ENCODE peak calls at places on chromosomes 12 and 14, in four cellular contexts. D is H9, T is mesenchymal stem cell, N is neuronal stem cell. Q is an unnamed sample.

GRCh38 chr12:95336387-95337067 is 118.9 kb downstream of the VEZT start:
- DNase-seq in D (peak), T (peak), N (peak), Q (peak)

GRCh38 chr14:65949711-65950516 is 536.3 kb upstream of the CCDC196 start:
- DNase-seq in D (no peak), T (no peak), N (no peak), Q (peak)

GRCh38 chr14:65846469-65846868 is 433.9 kb downstream of the FUT8 start:
- DNase-seq in D (no peak), T (no peak), N (no peak), Q (no peak)

GRCh38 chr14:92794547-92794941 is 439 bp downstream of the GOLGA5 start:
- DNase-seq in D (no peak), T (peak), N (no peak), Q (peak)

GRCh38 chr12:90174198-90174510 is 465.5 kb upstream of the ATP2B1 start:
- DNase-seq in D (no peak), T (peak), N (no peak), Q (no peak)

GRCh38 chr12:104219908-104220404 is 4.4 kb downstream of the TXNRD1 start:
- DNase-seq in D (no peak), T (peak), N (no peak), Q (peak)

GRCh38 chr14:52251724-52252123 is 15.8 kb upstream of the PTGDR start:
- DNase-seq in D (no peak), T (no peak), N (no peak), Q (no peak)

GRCh38 chr12:100489326-100489725 is 15.7 kb downstream of the NR1H4 start:
- DNase-seq in D (no peak), T (no peak), N (no peak), Q (no peak)

GRCh38 chr14:51236314-51236713 is 3.7 kb upstream of the TMX1 start:
- DNase-seq in D (no peak), T (peak), N (no peak), Q (peak)

GRCh38 chr12:46888568-46888967 is 62.8 kb upstream of the SLC38A4 start:
- DNase-seq in D (no peak), T (no peak), N (no peak), Q (no peak)

GRCh38 chr12:13211191-13211858 is 14.8 kb downstream of the EMP1 start:
- DNase-seq in D (no peak), T (peak), N (no peak), Q (peak)

GRCh38 chr12:13581031-13581430 is 384.5 kb downstream of the EMP1 start:
- DNase-seq in D (no peak), T (no peak), N (no peak), Q (no peak)

GRCh38 chr12:111780166-111780565 is 13.4 kb downstream of the ALDH2 start:
- DNase-seq in D (no peak), T (no peak), N (no peak), Q (no peak)

GRCh38 chr12:116539905-116540482 is 19.2 kb upstream of the MAP1LC3B2 start:
- DNase-seq in D (peak), T (peak), N (peak), Q (peak)

GRCh38 chr12:47095446-47096236 is 15.9 kb upstream of the AMIGO2 start:
- DNase-seq in D (no peak), T (peak), N (no peak), Q (peak)

GRCh38 chr14:75379246-75379929 is 48.4 kb upstream of the JDP2 start:
- DNase-seq in D (no peak), T (no peak), N (no peak), Q (no peak)

GRCh38 chr12:75953312-75953906 is 78.2 kb downstream of the PHLDA1 start:
- DNase-seq in D (no peak), T (peak), N (no peak), Q (peak)

GRCh38 chr12:116474331-116474730 is 84.8 kb upstream of the MAP1LC3B2 start:
- DNase-seq in D (no peak), T (peak), N (no peak), Q (no peak)

GRCh38 chr12:53575502-53576264 is 50.5 kb downstream of the ATF7 start:
- DNase-seq in D (no peak), T (peak), N (no peak), Q (peak)

GRCh38 chr12:94762943-94763342 is 112.6 kb upstream of the TMCC3 start:
- DNase-seq in D (no peak), T (no peak), N (no peak), Q (no peak)

GRCh38 chr14:68527329-68527851 is 265.5 kb downstream of the ZFP36L1 start:
- DNase-seq in D (no peak), T (peak), N (no peak), Q (no peak)

GRCh38 chr14:31435276-31435675 is 14.9 kb upstream of the HEATR5A start:
- DNase-seq in D (no peak), T (no peak), N (no peak), Q (peak)

GRCh38 chr12:23614280-23614679 is 335.2 kb downstream of the SOX5 start:
- DNase-seq in D (no peak), T (peak), N (no peak), Q (no peak)

GRCh38 chr12:47762850-47763440 is 4.3 kb upstream of the RAPGEF3 start:
- DNase-seq in D (no peak), T (no peak), N (no peak), Q (no peak)

GRCh38 chr14:90781344-90781761 is 34.9 kb downstream of the TTC7B start:
- DNase-seq in D (no peak), T (peak), N (no peak), Q (peak)

GRCh38 chr12:110199360-110200123 is 75.4 kb downstream of the IFT81 start:
- DNase-seq in D (peak), T (peak), N (no peak), Q (peak)

GRCh38 chr12:121441555-121441954 is 41.6 kb downstream of the RNF34 start:
- DNase-seq in D (peak), T (no peak), N (no peak), Q (no peak)

GRCh38 chr14:61476737-61477410 is 155.5 kb downstream of the PRKCH start:
- DNase-seq in D (no peak), T (peak), N (no peak), Q (peak)

GRCh38 chr14:95814363-95815225 is 62.0 kb upstream of the TUNAR start:
- DNase-seq in D (peak), T (no peak), N (no peak), Q (no peak)

GRCh38 chr14:90675399-90675798 is 140.8 kb downstream of the TTC7B start:
- DNase-seq in D (no peak), T (peak), N (no peak), Q (peak)

GRCh38 chr14:104184911-104185499 is 46.6 kb downstream of the KIF26A start:
- DNase-seq in D (no peak), T (peak), N (no peak), Q (no peak)

GRCh38 chr12:97595936-97596335 is 133.3 kb downstream of the RMST start:
- DNase-seq in D (no peak), T (no peak), N (no peak), Q (no peak)

GRCh38 chr12:112314981-112315380 is 67.2 kb downstream of the HECTD4 start:
- DNase-seq in D (no peak), T (no peak), N (no peak), Q (peak)

GRCh38 chr14:101034986-101035385 is 131.5 kb upstream of the RTL1 start:
- DNase-seq in D (no peak), T (no peak), N (no peak), Q (no peak)

GRCh38 chr12:118534003-118534402 is 157.6 kb downstream of the SUDS3 start:
- DNase-seq in D (peak), T (no peak), N (no peak), Q (no peak)
- H4K91ac ChIP-seq in D (no peak), T (no peak), N (no peak), Q (no peak)

GRCh38 chr12:6852651-6853354 is 853 bp downstream of the USP5 start:
- DNase-seq in D (peak), T (peak), N (no peak), Q (peak)
- H3K4ac ChIP-seq in D (no peak), T (peak), N (no peak), Q (peak)

GRCh38 chr12:64884728-64885127 is 60.3 kb downstream of the TBC1D30 start:
- DNase-seq in D (no peak), T (no peak), N (no peak), Q (no peak)
- H4K91ac ChIP-seq in D (no peak), T (no peak), N (no peak), Q (no peak)

GRCh38 chr14:24146622-24146977 is 190 bp upstream of the PSME2 start:
- DNase-seq in D (peak), T (peak), N (peak), Q (peak)

GRCh38 chr14:24147761-24148428 is 597 bp downstream of the RNF31 start:
- DNase-seq in D (no peak), T (no peak), N (no peak), Q (no peak)

GRCh38 chr14:24145700-24146621 is at the start of gene PSME2:
- DNase-seq in D (no peak), T (peak), N (no peak), Q (peak)

GRCh38 chr14:24145219-24145618 is 1.2 kb downstream of the PSME2 start:
- DNase-seq in D (no peak), T (no peak), N (no peak), Q (no peak)

DNA sequence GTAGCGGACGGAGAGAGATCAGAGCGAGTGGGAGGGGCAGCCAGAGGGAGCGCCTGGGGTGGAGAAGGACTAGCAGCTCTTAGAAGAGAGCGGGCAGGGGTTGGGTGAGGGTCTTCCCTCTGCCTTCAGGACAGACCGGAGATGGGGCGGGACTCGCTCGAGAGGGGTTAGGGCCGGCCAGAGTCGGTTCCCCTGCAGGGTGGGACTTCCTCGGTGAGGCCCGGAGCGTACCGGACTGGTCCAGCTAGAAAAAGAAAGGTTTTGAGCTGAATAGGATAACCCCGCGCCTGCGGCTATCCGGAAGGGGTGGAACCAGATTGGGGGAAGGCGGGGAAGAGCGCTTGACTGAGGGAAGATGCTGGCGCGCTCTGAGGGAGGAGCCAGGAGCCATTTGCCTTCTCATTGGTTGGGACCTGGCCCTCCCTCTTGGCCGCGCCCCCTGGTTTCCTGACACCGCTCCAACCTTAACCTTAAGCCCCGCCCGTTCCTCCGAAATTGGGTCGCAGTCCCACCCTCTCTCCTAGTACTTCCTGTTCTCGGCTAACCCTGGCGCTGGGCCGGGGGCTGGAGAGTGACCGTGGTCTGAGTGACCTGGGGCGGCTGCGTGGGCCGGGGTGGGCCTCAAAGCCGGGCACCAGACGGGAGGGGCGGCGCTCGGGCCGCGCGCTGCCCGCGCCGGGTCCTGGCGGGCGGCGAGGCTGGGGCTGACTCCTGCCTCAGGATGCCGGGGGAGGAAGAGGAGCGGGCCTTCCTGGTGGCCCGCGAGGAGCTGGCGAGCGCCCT is at the start of gene RNF31:
- DNase-seq in D (peak), T (peak), N (peak), Q (peak)
- H3K4ac ChIP-seq in D (no peak), T (peak), N (no peak), Q (peak)

GRCh38 chr12:67270622-67271021 is 1.5 kb downstream of the CAND1 start:
- DNase-seq in D (no peak), T (no peak), N (no peak), Q (no peak)

GRCh38 chr12:67271976-67272375 is 2.8 kb downstream of the CAND1 start:
- DNase-seq in D (no peak), T (no peak), N (no peak), Q (peak)

GRCh38 chr12:67268896-67269631 is at the start of gene CAND1:
- DNase-seq in D (peak), T (peak), N (peak), Q (peak)

GRCh38 chr12:67268335-67268895 is 743 bp upstream of the CAND1 start:
- DNase-seq in D (peak), T (peak), N (peak), Q (peak)

DNA sequence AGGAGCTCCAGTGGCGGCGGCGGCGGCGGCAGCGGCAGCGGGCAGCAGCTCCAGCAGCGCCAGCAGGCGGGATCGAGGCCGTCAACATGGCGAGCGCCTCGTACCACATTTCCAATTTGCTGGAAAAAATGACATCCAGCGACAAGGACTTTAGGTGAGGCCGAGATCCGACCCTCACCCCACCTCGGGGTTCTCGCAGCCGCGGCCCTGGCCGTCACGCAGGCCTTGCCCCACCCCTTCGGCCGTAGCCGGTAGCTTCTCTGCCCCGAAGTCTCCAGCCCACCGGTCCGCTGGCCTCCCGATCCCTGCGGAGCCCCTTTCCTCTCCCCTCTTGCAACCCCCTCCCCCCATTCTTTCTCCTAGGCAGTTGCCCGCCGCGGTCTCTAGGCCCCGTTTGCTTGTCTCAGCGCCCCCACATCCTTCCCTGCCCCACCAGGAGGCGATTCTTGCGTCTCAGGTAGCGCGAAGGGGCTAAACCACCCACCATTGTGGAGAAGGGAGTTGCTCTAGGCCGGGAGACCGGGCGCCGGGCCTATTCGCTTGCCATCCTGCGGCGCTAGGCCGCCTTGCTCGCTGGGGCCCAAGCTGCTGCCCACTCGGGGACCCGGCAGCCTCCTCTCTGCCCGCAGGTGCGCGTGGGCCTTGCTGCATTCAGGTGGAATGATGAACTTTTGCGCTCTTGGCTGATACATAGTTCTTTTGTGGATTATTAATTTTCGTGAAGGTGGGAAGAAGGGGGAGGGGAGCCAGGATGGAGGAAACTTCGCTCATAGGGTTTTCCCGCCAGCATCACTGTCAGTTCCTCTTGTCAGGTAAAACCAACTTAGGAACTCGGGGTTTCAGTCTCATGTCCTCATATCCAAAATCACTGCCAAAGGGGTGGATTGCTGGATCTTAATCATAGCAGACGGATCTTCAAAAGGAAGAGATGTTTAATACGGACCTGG is 747 bp downstream of the CAND1 start:
- DNase-seq in D (peak), T (no peak), N (no peak), Q (no peak)
- H4K91ac ChIP-seq in D (no peak), T (peak), N (peak), Q (peak)

GRCh38 chr14:23094666-23095195 is at the start of gene ACIN1:
- DNase-seq in D (no peak), T (peak), N (peak), Q (peak)
- H3K4ac ChIP-seq in D (no peak), T (peak), N (no peak), Q (peak)

Q was measured in IMR-90.